ENCODE peak calls at places on chromosome 15, in five cellular contexts. G, Z, V, M and C are unnamed samples.

GRCh38 chr15:43134157-43134637 is 811 bp downstream of the TMEM62 start:
- DNase-seq in G (no peak), Z (no peak), V (no peak), M (no peak), C (no peak)

GRCh38 chr15:38708672-38709188 is 144.1 kb upstream of the RASGRP1 start:
- DNase-seq in G (no peak), Z (peak), V (no peak), M (peak), C (no peak)

GRCh38 chr15:92466834-92467233 is 73.2 kb downstream of the ST8SIA2 start:
- DNase-seq in G (no peak), Z (no peak), V (no peak), M (no peak), C (no peak)

GRCh38 chr15:58543664-58544335 is 112.0 kb downstream of the LIPC start:
- DNase-seq in G (no peak), Z (no peak), V (no peak), M (no peak), C (no peak)

GRCh38 chr15:25501828-25502446 is 63.1 kb upstream of the UBE3A start:
- DNase-seq in G (peak), Z (peak), V (no peak), M (peak), C (peak)

GRCh38 chr15:62766599-62766998 is 275.9 kb upstream of the TPM1 start:
- DNase-seq in G (no peak), Z (no peak), V (no peak), M (no peak), C (peak)

GRCh38 chr15:25783607-25784131 is 79.5 kb downstream of the ATP10A start:
- DNase-seq in G (no peak), Z (peak), V (peak), M (no peak), C (peak)

GRCh38 chr15:22887157-22887951 is 48.9 kb downstream of the NIPA2 start:
- DNase-seq in G (peak), Z (peak), V (no peak), M (peak), C (peak)

GRCh38 chr15:55744026-55744655 is 1.2 kb upstream of the PRTG start:
- DNase-seq in G (no peak), Z (no peak), V (no peak), M (no peak), C (no peak)

GRCh38 chr15:33242165-33242564 is 47.7 kb upstream of the FMN1 start:
- DNase-seq in G (peak), Z (peak), V (no peak), M (peak), C (peak)

GRCh38 chr15:19984101-19984500 is 557.5 kb downstream of the GOLGA6L6 start:
- DNase-seq in G (no peak), Z (no peak), V (no peak), M (no peak), C (no peak)

GRCh38 chr15:59185725-59186124 is 20.9 kb upstream of the LDHAL6B start:
- DNase-seq in G (peak), Z (no peak), V (no peak), M (no peak), C (no peak)

GRCh38 chr15:52010633-52011595 is 8.1 kb upstream of the MAPK6 start:
- DNase-seq in G (peak), Z (peak), V (no peak), M (peak), C (peak)

GRCh38 chr15:66155065-66155464 is 98.5 kb downstream of the MEGF11 start:
- DNase-seq in G (no peak), Z (no peak), V (no peak), M (no peak), C (no peak)
- H3K4me3 ChIP-seq in G (no peak), Z (no peak), V (no peak), M (no peak), C (no peak)

GRCh38 chr15:73685981-73686380 is 1.8 kb downstream of the CD276 start:
- DNase-seq in G (peak), Z (no peak), V (no peak), M (no peak), C (no peak)

GRCh38 chr15:73683624-73684536 is at the start of gene CD276:
- DNase-seq in G (peak), Z (peak), V (no peak), M (peak), C (peak)

GRCh38 chr15:73683257-73683623 is 943 bp upstream of the CD276 start:
- DNase-seq in G (no peak), Z (no peak), V (no peak), M (no peak), C (no peak)

GRCh38 chr15:73686781-73687256 is 2.6 kb downstream of the CD276 start:
- DNase-seq in G (peak), Z (peak), V (no peak), M (peak), C (peak)

DNA sequence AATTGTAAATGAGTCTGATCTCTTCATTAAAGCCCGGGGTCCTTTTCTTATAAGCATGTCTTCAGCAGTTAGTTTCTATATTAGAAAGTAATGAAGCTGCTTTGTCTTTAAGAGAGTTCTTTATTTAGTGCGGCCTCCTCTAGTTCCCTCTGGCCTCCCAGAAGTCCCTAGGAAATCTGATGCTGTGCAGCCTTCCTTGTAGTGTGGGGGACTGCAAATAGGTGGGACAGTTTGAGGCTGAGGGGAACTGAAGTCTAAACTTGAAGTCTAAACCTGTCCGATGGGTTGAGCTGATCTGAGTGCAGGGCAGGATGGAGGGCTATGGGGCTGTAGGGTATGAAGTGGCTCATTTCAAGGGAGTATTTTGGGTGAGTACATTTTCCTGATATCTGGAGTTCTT is 1.4 kb downstream of the CD276 start:
- DNase-seq in G (peak), Z (no peak), V (no peak), M (no peak), C (no peak)
- H3K4me3 ChIP-seq in G (peak), Z (peak), V (no peak), M (peak), C (peak)

GRCh38 chr15:88484781-88485246 is 17.3 kb downstream of the MRPS11 start:
- DNase-seq in G (peak), Z (no peak), V (no peak), M (peak), C (peak)
- H3K4me3 ChIP-seq in G (no peak), Z (no peak), V (no peak), M (no peak), C (no peak)

GRCh38 chr15:31457161-31457560 is 130.5 kb downstream of the KLF13 start:
- DNase-seq in G (peak), Z (no peak), V (no peak), M (peak), C (peak)

GRCh38 chr15:31452595-31453557 is 126.2 kb downstream of the KLF13 start:
- DNase-seq in G (no peak), Z (no peak), V (no peak), M (no peak), C (no peak)

GRCh38 chr15:31456329-31457060 is 129.9 kb downstream of the KLF13 start:
- DNase-seq in G (no peak), Z (no peak), V (no peak), M (no peak), C (no peak)

GRCh38 chr15:31455499-31455898 is 128.9 kb downstream of the KLF13 start:
- DNase-seq in G (no peak), Z (no peak), V (no peak), M (no peak), C (no peak)

DNA sequence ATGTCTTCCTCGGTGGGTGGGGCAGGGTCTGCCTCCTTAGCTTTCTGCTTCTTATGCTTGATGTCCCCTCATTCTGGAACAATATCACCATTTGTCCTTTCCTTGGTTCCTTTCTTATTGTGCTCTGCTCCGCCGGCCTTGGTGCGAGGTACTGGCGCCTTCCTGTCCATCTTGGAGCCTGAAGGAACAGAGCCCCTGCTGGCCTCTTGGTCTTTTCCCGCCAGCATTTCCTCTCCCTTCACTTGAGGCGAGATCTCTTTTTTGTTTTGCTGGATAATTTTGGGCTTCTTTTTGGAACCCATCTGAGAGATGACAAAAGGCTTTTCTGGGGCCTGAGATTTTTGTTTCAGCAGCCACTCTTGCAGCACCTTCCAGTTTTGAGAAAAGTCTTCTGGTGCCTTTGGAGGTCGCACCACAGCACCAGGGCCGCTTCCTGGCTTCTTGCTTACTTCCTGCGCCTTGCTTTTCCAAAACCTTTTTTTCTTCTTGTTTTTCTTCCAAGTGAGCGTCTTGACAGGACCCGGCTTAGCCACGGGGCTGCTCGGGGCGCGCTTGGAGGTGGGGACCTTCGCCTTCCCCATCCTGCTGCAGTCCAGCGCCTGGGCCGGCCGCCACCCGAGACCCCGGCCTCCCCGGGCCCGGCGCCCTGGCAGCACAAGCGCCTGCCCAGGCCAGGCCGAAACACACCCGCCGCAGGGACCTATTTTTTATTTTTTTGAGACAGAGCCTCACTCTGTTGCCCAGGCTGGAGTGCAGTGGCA is 127.1 kb downstream of the KLF13 start:
- DNase-seq in G (no peak), Z (no peak), V (no peak), M (no peak), C (no peak)
- H3K4me3 ChIP-seq in G (no peak), Z (no peak), V (no peak), M (no peak), C (no peak)

GRCh38 chr15:60389261-60390077 is 8.3 kb downstream of the ANXA2 start:
- DNase-seq in G (peak), Z (no peak), V (no peak), M (no peak), C (peak)
- H3K4me3 ChIP-seq in G (peak), Z (no peak), V (no peak), M (peak), C (peak)

GRCh38 chr15:75616766-75617165 is 8.8 kb downstream of the SNUPN start:
- DNase-seq in G (no peak), Z (no peak), V (no peak), M (no peak), C (no peak)

GRCh38 chr15:75625542-75626347 is at the start of gene SNUPN:
- DNase-seq in G (peak), Z (peak), V (peak), M (peak), C (peak)

GRCh38 chr15:75622505-75622904 is 3.0 kb downstream of the SNUPN start:
- DNase-seq in G (no peak), Z (no peak), V (no peak), M (no peak), C (no peak)

GRCh38 chr15:75620776-75621536 is 4.6 kb downstream of the SNUPN start:
- DNase-seq in G (peak), Z (peak), V (no peak), M (peak), C (peak)

DNA sequence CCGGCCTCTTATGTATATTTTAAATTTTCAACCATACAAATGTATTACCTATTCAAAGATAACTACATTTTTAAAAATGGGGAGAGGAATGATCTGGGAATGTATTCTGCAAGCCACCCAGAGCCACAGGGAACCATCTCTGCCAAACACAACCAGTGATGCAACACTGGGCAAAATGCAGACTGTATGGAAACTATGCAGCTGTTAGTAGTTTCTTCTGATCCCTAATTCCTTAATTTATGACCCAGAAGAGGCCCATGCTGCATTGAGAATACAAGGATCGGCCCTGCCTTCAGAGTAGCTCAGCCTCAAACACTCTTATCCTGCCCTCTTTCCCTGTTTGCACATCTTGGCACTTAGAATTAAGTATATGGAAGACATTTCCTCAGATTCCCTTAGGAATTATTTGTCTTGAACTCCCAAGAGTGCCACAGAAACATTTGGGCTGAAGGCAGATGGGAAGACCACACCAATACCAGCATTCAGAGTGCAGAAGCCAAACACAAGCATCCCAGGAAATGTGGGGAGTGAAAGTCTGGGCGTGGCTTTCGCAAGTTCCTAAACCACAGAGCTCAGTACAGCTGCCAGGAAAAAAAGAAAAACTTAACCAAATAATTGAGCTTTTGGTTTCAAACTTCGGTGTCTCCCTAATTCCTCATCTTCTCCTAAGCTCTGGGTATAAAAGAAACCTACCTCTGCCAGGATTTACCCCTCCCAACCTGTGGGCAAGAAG is 5.3 kb downstream of the SNUPN start:
- DNase-seq in G (peak), Z (peak), V (no peak), M (no peak), C (peak)
- H3K4me3 ChIP-seq in G (peak), Z (no peak), V (no peak), M (peak), C (peak)

GRCh38 chr15:60370804-60371700 is 26.7 kb downstream of the ANXA2 start:
- DNase-seq in G (peak), Z (peak), V (no peak), M (peak), C (peak)
- H3K4me3 ChIP-seq in G (no peak), Z (no peak), V (no peak), M (no peak), C (peak)

DNA sequence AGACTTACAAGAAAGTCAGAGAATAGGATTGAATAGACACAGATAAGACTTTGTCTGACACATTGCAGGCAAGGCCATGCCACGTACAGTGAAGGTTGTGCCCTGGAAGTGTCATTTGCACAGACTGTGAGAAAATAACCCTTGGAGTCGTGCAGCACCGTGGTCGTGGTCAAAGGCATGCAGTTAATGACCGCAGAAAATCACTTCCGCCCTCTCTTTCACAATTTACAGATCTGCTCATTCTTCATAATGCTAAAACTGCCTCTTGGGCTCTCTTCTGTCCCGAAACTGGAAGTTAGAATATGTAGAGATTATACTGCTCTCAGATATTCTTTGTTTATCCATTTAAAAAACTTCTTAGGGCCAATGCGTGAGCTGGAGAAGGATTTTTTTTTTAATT is 73.2 kb upstream of the CTXND1 start:
- DNase-seq in G (no peak), Z (no peak), V (no peak), M (no peak), C (no peak)
- H3K4me3 ChIP-seq in G (no peak), Z (no peak), V (no peak), M (no peak), C (no peak)

GRCh38 chr15:74631935-74632560 is 16.4 kb downstream of the CLK3 start:
- DNase-seq in G (peak), Z (peak), V (peak), M (no peak), C (peak)

GRCh38 chr15:74633781-74634180 is 18.1 kb downstream of the CLK3 start:
- DNase-seq in G (no peak), Z (no peak), V (no peak), M (no peak), C (no peak)

GRCh38 chr15:74631087-74631385 is 15.4 kb downstream of the CLK3 start:
- DNase-seq in G (no peak), Z (no peak), V (no peak), M (no peak), C (no peak)

GRCh38 chr15:74631408-74631807 is 15.8 kb downstream of the CLK3 start:
- DNase-seq in G (no peak), Z (no peak), V (no peak), M (no peak), C (no peak)

GRCh38 chr15:74632601-74633000 is 17.0 kb downstream of the CLK3 start:
- DNase-seq in G (no peak), Z (no peak), V (no peak), M (no peak), C (no peak)
- H3K4me3 ChIP-seq in G (no peak), Z (no peak), V (no peak), M (no peak), C (no peak)

DNA sequence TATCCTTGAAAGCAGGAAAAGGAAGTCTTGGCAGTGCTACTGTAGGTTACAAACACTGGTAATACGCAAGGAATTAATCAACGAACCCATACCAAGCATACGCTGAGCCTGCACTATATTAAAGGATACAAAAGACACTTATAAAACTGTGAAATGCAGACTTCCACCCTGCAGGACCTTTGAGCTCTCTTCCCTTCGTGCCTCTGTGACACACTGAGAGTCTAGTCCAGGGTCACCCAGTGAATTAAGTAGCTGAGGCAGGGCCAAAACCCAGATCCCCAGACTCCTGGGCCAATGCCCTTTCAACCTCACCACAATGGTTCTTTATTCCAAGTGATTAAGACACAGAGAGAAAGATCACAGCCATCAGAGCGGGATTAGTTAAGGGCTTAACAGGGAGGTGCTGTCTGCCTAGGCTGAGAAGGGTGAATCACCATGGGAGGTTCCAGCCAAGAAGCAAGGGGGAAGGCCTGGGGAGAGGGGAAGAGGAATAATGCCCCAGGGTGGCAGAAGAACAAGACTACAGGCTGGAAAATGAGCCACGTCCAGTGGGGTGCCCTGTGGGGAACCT is 6.8 kb downstream of the ANXA2 start:
- DNase-seq in G (peak), Z (peak), V (no peak), M (peak), C (peak)
- H3K4me3 ChIP-seq in G (peak), Z (no peak), V (no peak), M (peak), C (peak)